ENCODE peak calls at places on chromosomes 11 and 22, in four cellular contexts. X is fibroblast of gingiva, R is NCI-H1092, H is T1000. B is an unnamed sample.

GRCh38 chr11:697028-697491 is 1.4 kb downstream of the TMEM80 start:
- DNase-seq in X (peak), R (no peak), H (no peak), B (no peak)

GRCh38 chr11:73182824-73183321 is 35.2 kb upstream of the P2RY2 start:
- DNase-seq in X (no peak), R (no peak), H (no peak), B (no peak)

GRCh38 chr11:60078742-60079141 is 9.7 kb upstream of the MS4A2 start:
- DNase-seq in X (no peak), R (no peak), H (no peak), B (no peak)

GRCh38 chr11:88411265-88411664 is 73.7 kb upstream of the CTSC start:
- DNase-seq in X (peak), R (no peak), H (no peak), B (no peak)

GRCh38 chr22:23207786-23208325 is 27.5 kb downstream of the BCR start:
- DNase-seq in X (no peak), R (peak), H (no peak), B (peak)

GRCh38 chr11:86538223-86538548 is 134.2 kb downstream of the ME3 start:
- DNase-seq in X (no peak), R (no peak), H (no peak), B (no peak)

GRCh38 chr22:26479043-26479791 is 4.4 kb downstream of the HPS4 start:
- DNase-seq in X (no peak), R (no peak), H (no peak), B (no peak)

GRCh38 chr11:9266132-9266736 is 1.1 kb upstream of the DENND5A start:
- DNase-seq in X (no peak), R (no peak), H (no peak), B (no peak)

GRCh38 chr11:105100976-105101630 is 38.5 kb downstream of the CARD18 start:
- DNase-seq in X (peak), R (no peak), H (no peak), B (no peak)

GRCh38 chr11:9765320-9766101 is 101.6 kb downstream of the SWAP70 start:
- DNase-seq in X (peak), R (peak), H (peak), B (no peak)

GRCh38 chr11:71383461-71383860 is 64.7 kb downstream of the DHCR7 start:
- DNase-seq in X (no peak), R (no peak), H (no peak), B (no peak)

GRCh38 chr22:46969491-46969890 is 207.0 kb downstream of the TBC1D22A start:
- DNase-seq in X (no peak), R (no peak), H (no peak), B (no peak)

GRCh38 chr22:24162377-24162927 is 18.8 kb upstream of the SUSD2 start:
- DNase-seq in X (peak), R (peak), H (no peak), B (no peak)

GRCh38 chr11:65569973-65570918 is at the start of gene ZNRD2:
- DNase-seq in X (peak), R (peak), H (peak), B (peak)

GRCh38 chr11:36447514-36447913 is 62.6 kb downstream of the TRAF6 start:
- DNase-seq in X (peak), R (no peak), H (no peak), B (no peak)

GRCh38 chr11:5508605-5509004 is 1.2 kb downstream of the UBQLN3 start:
- DNase-seq in X (no peak), R (no peak), H (no peak), B (no peak)

GRCh38 chr22:41596776-41597634 is 7.4 kb upstream of the PMM1 start:
- DNase-seq in X (peak), R (peak), H (peak), B (peak)

GRCh38 chr22:27795053-27795452 is 6.5 kb downstream of the MN1 start:
- DNase-seq in X (no peak), R (no peak), H (no peak), B (no peak)

GRCh38 chr22:39490135-39490798 is 11.8 kb upstream of the MIEF1 start:
- DNase-seq in X (peak), R (peak), H (no peak), B (peak)

GRCh38 chr11:132782102-132782501 is 750.2 kb downstream of the OPCML start:
- DNase-seq in X (no peak), R (peak), H (no peak), B (peak)

GRCh38 chr22:36988075-36988474 is 31.2 kb downstream of the TST start:
- DNase-seq in X (no peak), R (no peak), H (no peak), B (no peak)

GRCh38 chr11:113505541-113506375 is 30.6 kb upstream of the DRD2 start:
- DNase-seq in X (peak), R (no peak), H (no peak), B (no peak)

GRCh38 chr11:72179049-72179803 is 12.7 kb upstream of the FOLR1 start:
- DNase-seq in X (no peak), R (no peak), H (no peak), B (no peak)

GRCh38 chr11:8766043-8766992 is 83.7 kb downstream of the RPL27A start:
- DNase-seq in X (no peak), R (no peak), H (no peak), B (no peak)

GRCh38 chr22:16819249-16819648 is 6.0 kb downstream of the XKR3 start:
- DNase-seq in X (peak), R (no peak), H (no peak), B (no peak)

GRCh38 chr11:65611028-65611757 is 2.8 kb downstream of the MAP3K11 start:
- DNase-seq in X (no peak), R (no peak), H (no peak), B (no peak)

GRCh38 chr11:103949781-103950180 is 86.7 kb upstream of the DDI1 start:
- DNase-seq in X (peak), R (no peak), H (no peak), B (no peak)

GRCh38 chr22:29569011-29569678 is 11.8 kb downstream of the NIPSNAP1 start:
- DNase-seq in X (no peak), R (no peak), H (no peak), B (no peak)

GRCh38 chr22:28299760-28300159 is 379.9 kb downstream of the TTC28 start:
- DNase-seq in X (no peak), R (no peak), H (no peak), B (no peak)

GRCh38 chr11:42960521-42961088 is 351.2 kb upstream of the API5 start:
- DNase-seq in X (no peak), R (no peak), H (no peak), B (no peak)

GRCh38 chr22:27480487-27480886 is 321.1 kb downstream of the MN1 start:
- DNase-seq in X (no peak), R (peak), H (no peak), B (peak)

GRCh38 chr22:35914665-35915476 is 113.8 kb downstream of the RBFOX2 start:
- DNase-seq in X (peak), R (peak), H (peak), B (peak)

GRCh38 chr11:15119826-15120225 is 5.1 kb downstream of the INSC start:
- DNase-seq in X (peak), R (no peak), H (no peak), B (no peak)

GRCh38 chr11:65308281-65308891 is 6.3 kb upstream of the CDC42EP2 start:
- DNase-seq in X (no peak), R (no peak), H (no peak), B (no peak)

GRCh38 chr22:37887610-37888378 is 18.3 kb upstream of the MICALL1 start:
- DNase-seq in X (peak), R (no peak), H (no peak), B (no peak)

GRCh38 chr11:68704887-68705286 is 20.5 kb downstream of the GAL start:
- DNase-seq in X (no peak), R (no peak), H (no peak), B (no peak)

GRCh38 chr11:86151188-86152005 is 82.5 kb upstream of the PICALM start:
- DNase-seq in X (peak), R (no peak), H (peak), B (no peak)

GRCh38 chr11:110759972-110760381 is 47.7 kb upstream of the ARHGAP20 start:
- DNase-seq in X (peak), R (no peak), H (no peak), B (peak)

GRCh38 chr11:112294688-112295340 is 34.2 kb upstream of the PLET1 start:
- DNase-seq in X (no peak), R (no peak), H (no peak), B (no peak)

B was measured in NCI-H1105.